ENCODE peak calls at places on chromosomes 11 and 22, in five cellular contexts. J, E, B, T and V are unnamed samples.

GRCh38 chr11:65445101-65445603 is 22.6 kb downstream of the NEAT1 start:
- DNase-seq in E (no peak), T (no peak), J (no peak), B (no peak), V (no peak)

GRCh38 chr11:117415358-117415896 is 87.8 kb downstream of the CEP164 start:
- DNase-seq in T (no peak), E (no peak), J (peak; percentile 36), B (no peak), V (no peak)

GRCh38 chr11:3147257-3147619 is 17.9 kb downstream of the OSBPL5 start:
- DNase-seq in B (no peak), E (no peak), T (no peak), J (peak; percentile 86), V (no peak)

GRCh38 chr11:70694371-70694770 is 296.0 kb downstream of the CTTN start:
- DNase-seq in T (no peak), B (no peak), E (no peak), J (no peak), V (no peak)

GRCh38 chr11:115220423-115220822 is 283.8 kb downstream of the CADM1 start:
- DNase-seq in J (no peak), E (no peak), T (no peak), B (no peak), V (no peak)

GRCh38 chr11:120798854-120799253 is 225.0 kb upstream of the TBCEL start:
- DNase-seq in B (no peak), T (no peak), J (peak; percentile 40), E (no peak), V (no peak)

GRCh38 chr22:27682438-27682837 is 119.1 kb downstream of the MN1 start:
- DNase-seq in B (no peak), T (no peak), J (no peak), E (no peak), V (no peak)

GRCh38 chr11:10641314-10642206 is 52.0 kb downstream of the IRAG1 start:
- DNase-seq in T (no peak), B (no peak), J (no peak), E (no peak), V (no peak)

GRCh38 chr11:47797633-47798032 is 30.5 kb upstream of the FNBP4 start:
- DNase-seq in J (no peak), B (no peak), T (peak; percentile 24), E (no peak), V (no peak)

GRCh38 chr11:111586305-111586915 is 15.8 kb upstream of the SIK2 start:
- DNase-seq in T (no peak), J (no peak), B (peak; percentile 81), E (no peak), V (no peak)

GRCh38 chr11:86418929-86419328 is 44.2 kb downstream of the CCDC81 start:
- DNase-seq in E (no peak), T (no peak), J (no peak), B (peak; percentile 57), V (no peak)

GRCh38 chr22:17675584-17675983 is 37.0 kb downstream of the BCL2L13 start:
- DNase-seq in T (no peak), E (no peak), B (no peak), J (no peak), V (no peak)

GRCh38 chr11:80118071-80118470 is 677.2 kb upstream of the TENM4 start:
- DNase-seq in J (no peak), B (peak; percentile 21), T (no peak), E (no peak), V (no peak)

GRCh38 chr11:57647368-57647767 is 2.3 kb downstream of the YPEL4 start:
- DNase-seq in E (no peak), B (no peak), T (no peak), J (no peak), V (no peak)

GRCh38 chr22:47232753-47233152 is 470.3 kb downstream of the TBC1D22A start:
- DNase-seq in T (no peak), B (no peak), J (no peak), E (no peak), V (no peak)

GRCh38 chr11:94786264-94787126 is 18.3 kb downstream of the AMOTL1 start:
- DNase-seq in J (no peak), E (no peak), T (no peak), B (peak; percentile 75), V (no peak)

GRCh38 chr11:118953265-118953664 is 2.8 kb upstream of the UPK2 start:
- DNase-seq in B (peak; percentile 81), E (no peak), T (no peak), J (peak; percentile 37), V (no peak)

GRCh38 chr22:19959043-19959586 is 17.5 kb upstream of the TXNRD2 start:
- DNase-seq in T (no peak), B (no peak), E (no peak), J (peak; percentile 92), V (no peak)

GRCh38 chr22:38271927-38272372 is 860 bp downstream of the TMEM184B start:
- DNase-seq in B (peak; percentile 52), J (no peak), T (no peak), E (no peak), V (no peak)

GRCh38 chr11:76752321-76753175 is 30.6 kb upstream of the TSKU start:
- DNase-seq in T (peak; percentile 70), J (peak; percentile 92), E (no peak), B (no peak), V (peak; percentile 72)

GRCh38 chr11:33376331-33377099 is 119.3 kb downstream of the HIPK3 start:
- DNase-seq in T (no peak), B (peak; percentile 36), J (no peak), E (no peak), V (no peak)

GRCh38 chr11:128172046-128172878 is 415.1 kb downstream of the ETS1 start:
- DNase-seq in B (peak; percentile 90), E (peak; percentile 16), J (peak; percentile 91), T (peak; percentile 72), V (peak; percentile 44)